ENCODE peak calls at places on chromosomes 13 and 19, in five cellular contexts. L is PC-3, J is uterus, K is heart left ventricle, G is body of pancreas. R is an unnamed sample. For H3K9me3, the result is how much of the 10 kb centered on the place peaks cover.

GRCh38 chr13:110845520-110845919 is 69.3 kb downstream of the ANKRD10 start:
- DNase-seq in J (no peak), G (no peak), K (no peak), L (no peak), R (no peak)

GRCh38 chr19:44212865-44213346 is 574 bp downstream of the ZNF227 start:
- DNase-seq in G (no peak), J (no peak), L (peak), K (no peak), R (peak)

GRCh38 chr13:26459276-26460131 is 98.0 kb upstream of the WASF3 start:
- DNase-seq in L (peak), K (peak), J (no peak), G (peak), R (no peak)

GRCh38 chr13:21583496-21583895 is 20.5 kb downstream of the MICU2 start:
- DNase-seq in J (no peak), K (no peak), G (no peak), L (no peak), R (no peak)

GRCh38 chr19:3840804-3841203 is 28.0 kb downstream of the ZFR2 start:
- DNase-seq in L (no peak), J (no peak), K (no peak), G (no peak), R (no peak)

GRCh38 chr13:28037399-28037798 is 48.9 kb upstream of the URAD start:
- DNase-seq in K (no peak), L (peak), G (no peak), J (no peak), R (no peak)

GRCh38 chr19:50377051-50377441 is 789 bp downstream of the NR1H2 start:
- DNase-seq in K (peak), G (peak), L (peak), J (peak), R (no peak)

GRCh38 chr13:93727301-93728141 is 500.9 kb downstream of the GPC6 start:
- DNase-seq in J (no peak), G (no peak), K (no peak), L (peak), R (no peak)

GRCh38 chr13:79285159-79285558 is 120.9 kb downstream of the RBM26 start:
- DNase-seq in G (no peak), L (no peak), K (no peak), J (no peak), R (no peak)

GRCh38 chr19:3665681-3666544 is 34.4 kb downstream of the PIP5K1C start:
- DNase-seq in K (peak), L (peak), G (peak), J (peak), R (peak)

GRCh38 chr13:98813993-98814392 is 61.5 kb upstream of the SLC15A1 start:
- DNase-seq in G (no peak), L (peak), K (no peak), J (no peak), R (no peak)

GRCh38 chr13:51626749-51627148 is 42.5 kb downstream of the WDFY2 start:
- DNase-seq in L (no peak), G (peak), J (no peak), K (peak), R (no peak)

GRCh38 chr19:4267901-4268815 is 10.9 kb upstream of the SHD start:
- DNase-seq in G (peak), K (no peak), J (no peak), L (no peak), R (no peak)

GRCh38 chr13:50081106-50081898 is 66.1 kb downstream of the KCNRG start:
- DNase-seq in L (no peak), J (peak), K (peak), G (peak), R (peak)

GRCh38 chr13:33963134-33963533 is 145.2 kb downstream of the RFC3 start:
- DNase-seq in J (no peak), K (no peak), G (no peak), L (no peak), R (no peak)

GRCh38 chr13:93289842-93290241 is 63.2 kb downstream of the GPC6 start:
- DNase-seq in L (no peak), J (no peak), G (no peak), K (no peak), R (no peak)

GRCh38 chr13:30120133-30120822 is 187.1 kb downstream of the KATNAL1 start:
- DNase-seq in L (no peak), K (no peak), G (no peak), J (no peak), R (no peak)

GRCh38 chr13:20482275-20482761 is 43.3 kb downstream of the CRYL1 start:
- DNase-seq in L (no peak), K (no peak), G (no peak), J (no peak), R (no peak)

DNA sequence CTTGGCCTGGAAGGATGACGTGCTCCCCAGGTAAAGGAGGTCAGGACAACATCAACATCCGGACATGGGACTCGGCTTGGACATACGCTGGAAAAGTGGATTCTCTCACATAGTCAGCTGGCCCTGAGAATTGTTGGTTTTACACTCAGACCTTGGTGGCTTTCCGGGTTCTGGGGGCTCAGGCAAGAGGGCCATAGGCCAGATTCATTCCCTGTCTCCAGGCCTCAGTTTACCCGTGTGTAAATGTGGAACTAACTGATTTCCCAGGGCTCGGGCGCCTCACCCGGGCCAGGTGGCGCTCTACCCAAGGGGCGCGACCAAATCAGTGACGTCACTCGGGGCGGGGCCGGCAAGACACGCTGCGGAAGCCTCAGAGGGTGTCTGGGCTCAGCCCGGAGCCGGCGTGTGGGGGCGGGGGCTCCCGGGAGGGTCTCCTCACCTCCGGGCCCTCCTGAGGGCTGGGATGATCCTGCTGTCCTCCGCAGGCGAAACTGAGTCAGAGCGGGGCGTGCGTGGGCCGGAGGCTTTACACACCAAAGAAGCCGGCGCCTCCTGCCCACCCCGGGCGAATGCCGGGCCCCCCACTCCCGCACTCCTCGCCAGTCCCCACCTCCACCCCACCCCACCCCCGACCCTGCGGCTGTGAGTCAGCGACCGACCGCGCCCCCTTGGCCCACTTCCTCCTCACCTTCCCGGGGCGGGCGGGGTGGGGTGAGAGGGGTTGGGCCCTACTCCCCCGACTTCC is 861 bp upstream of the VASP start:
- DNase-seq in K (peak), G (peak), L (peak), J (peak), R (peak)
- TF ChIP-seq CTCF in K (peak), G (peak), L (peak), J (peak), R (peak)

GRCh38 chr13:48302920-48303330 is 626 bp upstream of the RB1 start:
- DNase-seq in K (no peak), G (no peak), L (no peak), J (no peak), R (peak)

GRCh38 chr13:48304132-48304876 is 753 bp downstream of the RB1 start:
- DNase-seq in K (peak), L (peak), G (peak), J (no peak), R (peak)

GRCh38 chr13:48299591-48299990 is 4.0 kb upstream of the RB1 start:
- DNase-seq in G (no peak), J (no peak), K (no peak), L (no peak), R (no peak)

DNA sequence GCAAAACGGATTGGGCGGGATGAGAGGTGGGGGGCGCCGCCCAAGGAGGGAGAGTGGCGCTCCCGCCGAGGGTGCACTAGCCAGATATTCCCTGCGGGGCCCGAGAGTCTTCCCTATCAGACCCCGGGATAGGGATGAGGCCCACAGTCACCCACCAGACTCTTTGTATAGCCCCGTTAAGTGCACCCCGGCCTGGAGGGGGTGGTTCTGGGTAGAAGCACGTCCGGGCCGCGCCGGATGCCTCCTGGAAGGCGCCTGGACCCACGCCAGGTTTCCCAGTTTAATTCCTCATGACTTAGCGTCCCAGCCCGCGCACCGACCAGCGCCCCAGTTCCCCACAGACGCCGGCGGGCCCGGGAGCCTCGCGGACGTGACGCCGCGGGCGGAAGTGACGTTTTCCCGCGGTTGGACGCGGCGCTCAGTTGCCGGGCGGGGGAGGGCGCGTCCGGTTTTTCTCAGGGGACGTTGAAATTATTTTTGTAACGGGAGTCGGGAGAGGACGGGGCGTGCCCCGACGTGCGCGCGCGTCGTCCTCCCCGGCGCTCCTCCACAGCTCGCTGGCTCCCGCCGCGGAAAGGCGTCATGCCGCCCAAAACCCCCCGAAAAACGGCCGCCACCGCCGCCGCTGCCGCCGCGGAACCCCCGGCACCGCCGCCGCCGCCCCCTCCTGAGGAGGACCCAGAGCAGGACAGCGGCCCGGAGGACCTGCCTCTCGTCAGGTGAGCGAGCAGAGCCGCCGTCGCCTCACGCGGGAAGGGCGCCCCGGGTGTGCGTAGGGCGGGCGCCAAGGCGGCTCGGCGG is at the start of gene RB1:
- DNase-seq in K (peak), J (peak), G (peak), L (peak), R (peak)
- H3K9me3 ChIP-seq in K (under half), J (under half), G (under half), L (under half), R (under half)

DNA sequence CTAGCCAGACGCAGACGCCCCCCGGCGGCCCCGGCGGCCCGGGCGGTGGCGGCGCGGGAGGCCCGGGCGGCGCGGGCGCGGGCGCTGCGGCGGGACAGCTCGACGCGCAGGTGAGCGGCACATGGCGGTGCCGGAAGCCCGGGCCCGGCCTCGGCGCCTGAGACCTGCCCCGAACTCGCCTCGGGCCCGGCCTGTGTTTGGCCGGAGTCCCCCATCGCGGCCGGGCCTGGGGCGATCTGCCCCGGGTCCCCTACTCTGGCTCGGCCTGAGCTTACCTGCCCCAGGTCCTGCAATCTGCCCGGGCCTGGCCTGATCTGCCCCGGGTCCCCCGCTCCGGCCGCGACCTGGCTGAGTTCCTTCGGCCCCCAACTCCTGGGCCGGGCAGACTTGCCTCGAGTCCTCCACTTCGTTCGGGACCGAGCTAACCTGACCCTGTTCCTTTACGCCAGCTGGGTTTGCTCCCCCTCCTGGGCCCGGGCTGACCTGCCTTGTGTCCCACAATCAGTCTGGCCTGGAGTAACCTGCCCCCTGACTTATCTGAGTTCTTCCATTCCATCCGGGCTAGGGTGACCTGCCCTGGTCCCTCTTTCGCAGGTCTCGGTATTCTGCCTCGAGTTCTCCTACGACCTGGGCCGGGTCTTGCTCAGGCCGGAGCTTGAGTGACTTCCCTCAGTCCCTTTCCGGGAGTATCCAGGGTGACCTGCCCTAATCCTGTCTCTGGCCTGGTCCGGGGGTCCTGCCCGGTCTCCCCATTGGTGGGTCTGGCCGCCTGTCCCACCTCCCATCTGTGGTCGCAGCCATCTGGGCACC is 777 bp downstream of the UPF1 start:
- DNase-seq in G (peak), L (peak), K (no peak), J (no peak), R (peak)
- TF ChIP-seq CTCF in G (no peak), L (peak), K (no peak), J (no peak), R (peak)

GRCh38 chr19:9523885-9524474 is 14.5 kb downstream of the ZNF426 start:
- DNase-seq in J (no peak), K (no peak), G (no peak), L (no peak), R (no peak)

GRCh38 chr19:9531933-9532332 is 6.5 kb downstream of the ZNF426 start:
- DNase-seq in G (no peak), L (peak), K (no peak), J (no peak), R (no peak)

GRCh38 chr19:9528757-9529336 is 9.6 kb downstream of the ZNF426 start:
- DNase-seq in K (no peak), G (no peak), L (peak), J (no peak), R (no peak)
- H3K9me3 ChIP-seq in K (half or more), G (under half), L (half or more), J (under half), R (under half)